ENCODE peak calls at places on chromosomes 12 and 14, in ten cellular contexts. C is small intestine; F is mesothelial cell of epicardium; L is stimulated activated CD8-positive, alpha-beta memory T cell treated with anti-CD3 and anti-CD28 coated beads, Interleukin-12 subunit alpha, Interleukin-12 subunit beta, amount 100 ng/mL, for 1 hour; Y is heart right ventricle; E is KG1; N is head of caudate nucleus; T is posterior cingulate gyrus; O is OCI-LY7; Z is naive thymus-derived CD8-positive, alpha-beta T cell. U is an unnamed sample.

GRCh38 chr12:106684497-106684896 is 90.0 kb upstream of the RIC8B start:
- DNase-seq in C (no peak), F (no peak), N (no peak), O (no peak), Y (no peak), L (no peak), T (no peak), Z (no peak), E (no peak), U (no peak)

GRCh38 chr14:100662850-100663527 is 63.7 kb upstream of the DLK1 start:
- DNase-seq in L (peak; percentile 45), Z (peak; percentile 61), O (peak; percentile 65), C (peak; percentile 74), E (no peak), N (peak; percentile 77), Y (peak; percentile 60), F (peak; percentile 80), T (peak; percentile 75), U (peak; percentile 37)

GRCh38 chr12:92485356-92486348 is 217.1 kb upstream of the PLEKHG7 start:
- DNase-seq in Y (no peak), E (no peak), O (no peak), T (no peak), Z (no peak), N (no peak), F (no peak), L (no peak), C (no peak), U (no peak)

GRCh38 chr14:94631536-94632304 is 19.5 kb downstream of the SERPINA3 start:
- DNase-seq in L (no peak), Z (no peak), E (no peak), T (no peak), F (no peak), O (no peak), N (no peak), C (no peak), Y (no peak), U (no peak)

GRCh38 chr14:101992708-101993107 is 28.3 kb downstream of the DYNC1H1 start:
- DNase-seq in Z (no peak), E (no peak), T (no peak), Y (no peak), O (peak; percentile 82), L (no peak), C (no peak), F (no peak), N (no peak), U (no peak)

GRCh38 chr14:104576607-104577332 is 2.8 kb upstream of the C14orf180 start:
- DNase-seq in Y (no peak), F (no peak), Z (no peak), N (no peak), E (no peak), L (no peak), C (peak; percentile 84), O (no peak), T (no peak), U (no peak)

GRCh38 chr12:15883536-15883935 is 1.3 kb downstream of the STRAP start:
- DNase-seq in F (no peak), T (no peak), O (peak; percentile 27), E (no peak), Z (no peak), N (no peak), L (no peak), Y (no peak), C (no peak), U (no peak)

GRCh38 chr12:33349791-33350190 is 89.8 kb downstream of the SYT10 start:
- DNase-seq in T (no peak), L (no peak), F (no peak), Z (no peak), Y (no peak), N (no peak), O (no peak), C (no peak), E (no peak), U (no peak)

GRCh38 chr12:52772188-52772587 is 5.0 kb downstream of the KRT76 start:
- DNase-seq in N (no peak), Y (no peak), E (no peak), L (no peak), T (no peak), Z (no peak), O (no peak), F (no peak), C (no peak), U (no peak)

GRCh38 chr12:49916129-49916919 is 12.6 kb upstream of the FAIM2 start:
- DNase-seq in F (no peak), C (no peak), N (no peak), Y (no peak), O (no peak), E (no peak), L (no peak), Z (no peak), T (no peak), U (no peak)

GRCh38 chr14:25034803-25035681 is 14.9 kb downstream of the STXBP6 start:
- DNase-seq in T (no peak), L (no peak), N (no peak), Y (no peak), Z (no peak), O (no peak), F (no peak), C (peak; percentile 90), E (no peak), U (no peak)

GRCh38 chr12:108681317-108681716 is 47.6 kb upstream of the SELPLG start:
- DNase-seq in O (no peak), Z (no peak), E (no peak), Y (no peak), N (no peak), T (no peak), F (no peak), L (no peak), C (no peak), U (no peak)

GRCh38 chr12:112362309-112362708 is 19.9 kb downstream of the HECTD4 start:
- DNase-seq in L (no peak), C (no peak), O (no peak), T (no peak), Z (no peak), E (no peak), N (no peak), F (no peak), Y (no peak), U (no peak)

GRCh38 chr12:105325117-105325516 is 5.4 kb upstream of the C12orf75 start:
- DNase-seq in F (no peak), Z (no peak), C (no peak), N (no peak), E (no peak), L (no peak), Y (no peak), O (no peak), T (no peak), U (no peak)

GRCh38 chr14:76456200-76456599 is 80.3 kb downstream of the ESRRB start:
- DNase-seq in C (peak; percentile 44), N (peak; percentile 20), L (peak; percentile 5), Y (peak; percentile 47), F (no peak), E (no peak), O (peak; percentile 49), T (no peak), Z (peak; percentile 8), U (no peak)

GRCh38 chr14:99655521-99655920 is 10.6 kb downstream of the HHIPL1 start:
- DNase-seq in O (no peak), L (no peak), Y (no peak), Z (no peak), F (no peak), E (no peak), T (no peak), C (no peak), N (no peak), U (no peak)

GRCh38 chr12:47824198-47824597 is 4.5 kb upstream of the HDAC7 start:
- DNase-seq in C (no peak), L (no peak), Y (no peak), O (peak; percentile 55), N (no peak), T (no peak), Z (peak; percentile 74), E (no peak), F (no peak), U (peak; percentile 32)

GRCh38 chr14:52879958-52880357 is 70.9 kb downstream of the FERMT2 start:
- DNase-seq in C (no peak), Y (no peak), F (no peak), T (no peak), Z (no peak), L (no peak), O (no peak), N (no peak), E (no peak), U (no peak)

GRCh38 chr12:53552346-53553327 is 45.4 kb upstream of the NPFF start:
- DNase-seq in N (no peak), O (no peak), F (no peak), Y (no peak), T (no peak), L (no peak), Z (no peak), E (no peak), C (no peak), U (no peak)

GRCh38 chr12:63056649-63057048 is 94.4 kb downstream of the AVPR1A start:
- DNase-seq in Z (no peak), O (no peak), T (no peak), N (no peak), L (no peak), Y (no peak), F (no peak), E (no peak), C (no peak), U (no peak)

GRCh38 chr12:55755246-55755645 is 12.3 kb downstream of the GDF11 start:
- DNase-seq in Y (no peak), F (no peak), C (no peak), Z (no peak), T (no peak), N (no peak), L (no peak), O (no peak), E (no peak), U (no peak)

GRCh38 chr12:106584104-106585064 is 1.6 kb downstream of the RFX4 start:
- DNase-seq in C (no peak), O (no peak), E (no peak), T (no peak), Y (no peak), L (no peak), F (no peak), Z (no peak), N (peak; percentile 19), U (no peak)

GRCh38 chr12:29152223-29152868 is 3.3 kb downstream of the FAR2 start:
- DNase-seq in T (no peak), L (no peak), N (no peak), O (peak; percentile 64), C (peak; percentile 70), Y (no peak), Z (no peak), F (no peak), E (no peak), U (no peak)

GRCh38 chr12:91178139-91178561 is 4.5 kb downstream of the DCN start:
- DNase-seq in C (peak; percentile 31), L (no peak), Y (no peak), N (no peak), Z (no peak), T (no peak), E (no peak), F (no peak), O (no peak), U (no peak)